ENCODE peak calls at places on chromosome 5, in six cellular contexts. E, G, T, S, J and X are unnamed samples.

GRCh38 chr5:73437126-73438047 is 11.2 kb downstream of the FOXD1 start:
- DNase-seq in E (peak; percentile 79), G (peak; percentile 49), T (peak; percentile 38), S (no peak), J (no peak), X (no peak)

GRCh38 chr5:159640376-159640775 is 275.9 kb upstream of the ADRA1B start:
- DNase-seq in E (no peak), G (no peak), T (no peak), S (no peak), J (no peak), X (no peak)

GRCh38 chr5:80569961-80570786 is at the start of gene ANKRD34B:
- DNase-seq in E (peak; percentile 38), G (no peak), T (no peak), S (no peak), J (peak; percentile 6), X (no peak)

GRCh38 chr5:5665225-5666075 is 243.0 kb downstream of the ICE1 start:
- DNase-seq in E (no peak), G (peak; percentile 23), T (no peak), S (no peak), J (no peak), X (no peak)

GRCh38 chr5:176185133-176185733 is 53.0 kb upstream of the SIMC1 start:
- DNase-seq in E (no peak), G (no peak), T (no peak), S (no peak), J (no peak), X (no peak)

GRCh38 chr5:148372331-148372730 is 11.4 kb upstream of the FBXO38 start:
- DNase-seq in E (no peak), G (no peak), T (no peak), S (no peak), J (no peak), X (no peak)

GRCh38 chr5:61416410-61416809 is 84.4 kb downstream of the ZSWIM6 start:
- DNase-seq in E (peak; percentile 36), G (peak; percentile 16), T (no peak), S (no peak), J (no peak), X (no peak)

GRCh38 chr5:128446-128845 is 36.5 kb downstream of the PLEKHG4B start:
- DNase-seq in E (no peak), G (no peak), T (no peak), S (no peak), J (no peak), X (no peak)

GRCh38 chr5:95365302-95366095 is 25.7 kb upstream of the FAM81B start:
- DNase-seq in E (no peak), G (no peak), T (no peak), S (no peak), J (no peak), X (no peak)

GRCh38 chr5:445591-445990 is 2.6 kb downstream of the EXOC3 start:
- DNase-seq in E (no peak), G (no peak), T (no peak), S (no peak), J (no peak), X (no peak)